ENCODE peak calls at places on chromosomes 4 and X, in four cellular contexts. W is coronary artery; C is CD8-positive, alpha-beta T cell; D is stomach. Q is an unnamed sample.

GRCh38 chr4:19803406-19803805 is 448.3 kb upstream of the SLIT2 start:
- DNase-seq in W (no peak), C (no peak), D (no peak), Q (no peak)

GRCh38 chrX:20519077-20519617 is 252.4 kb upstream of the RPS6KA3 start:
- DNase-seq in W (no peak), C (no peak), D (no peak), Q (peak; percentile 66)

GRCh38 chr4:4323705-4324534 is 33.9 kb downstream of the ZBTB49 start:
- DNase-seq in W (no peak), C (no peak), D (no peak), Q (no peak)

GRCh38 chr4:165580379-165580905 is 201.6 kb downstream of the CPE start:
- DNase-seq in W (no peak), C (no peak), D (no peak), Q (peak; percentile 97)

GRCh38 chrX:75522565-75523411 is at the start of gene ZDHHC15:
- DNase-seq in W (peak; percentile 80), C (peak; percentile 18), D (peak; percentile 55), Q (no peak)

GRCh38 chr4:3677671-3678070 is 88.5 kb upstream of the ADRA2C start:
- DNase-seq in W (no peak), C (no peak), D (no peak), Q (no peak)

GRCh38 chr4:140943887-140944515 is 187.8 kb upstream of the TBC1D9 start:
- DNase-seq in W (no peak), C (no peak), D (no peak), Q (no peak)

GRCh38 chr4:158817562-158818370 is 48.9 kb downstream of the FNIP2 start:
- DNase-seq in W (no peak), C (no peak), D (no peak), Q (no peak)

GRCh38 chr4:81833596-81833995 is 361.9 kb upstream of the RASGEF1B start:
- DNase-seq in W (no peak), C (no peak), D (no peak), Q (no peak)

GRCh38 chr4:123659759-123660158 is 263.2 kb downstream of the SPRY1 start:
- DNase-seq in W (no peak), C (no peak), D (no peak), Q (no peak)

GRCh38 chrX:67779099-67779498 is 235.3 kb downstream of the AR start:
- DNase-seq in W (no peak), C (no peak), D (no peak), Q (no peak)

GRCh38 chr4:38310446-38311043 is 350.3 kb downstream of the PTTG2 start:
- DNase-seq in W (no peak), C (peak; percentile 49), D (no peak), Q (no peak)

GRCh38 chr4:112800001-112800400 is 163.1 kb downstream of the LARP7 start:
- DNase-seq in W (no peak), C (no peak), D (no peak), Q (no peak)

GRCh38 chr4:38752393-38752961 is 30.3 kb downstream of the TLR10 start:
- DNase-seq in W (no peak), C (no peak), D (no peak), Q (no peak)

GRCh38 chr4:98166025-98166730 is 22.9 kb upstream of the STPG2 start:
- DNase-seq in W (no peak), C (no peak), D (peak; percentile 86), Q (no peak)

GRCh38 chr4:39302901-39303300 is 63.3 kb downstream of the RFC1 start:
- DNase-seq in W (no peak), C (no peak), D (no peak), Q (no peak)

GRCh38 chr4:85937507-85937906 is 422.3 kb downstream of the MAPK10 start:
- DNase-seq in W (no peak), C (no peak), D (no peak), Q (no peak)

GRCh38 chr4:141654098-141654497 is 17.7 kb downstream of the IL15 start:
- DNase-seq in W (no peak), C (no peak), D (no peak), Q (no peak)

GRCh38 chr4:11399461-11399971 is 29.2 kb downstream of the HS3ST1 start:
- DNase-seq in W (no peak), C (no peak), D (no peak), Q (no peak)

DNA sequence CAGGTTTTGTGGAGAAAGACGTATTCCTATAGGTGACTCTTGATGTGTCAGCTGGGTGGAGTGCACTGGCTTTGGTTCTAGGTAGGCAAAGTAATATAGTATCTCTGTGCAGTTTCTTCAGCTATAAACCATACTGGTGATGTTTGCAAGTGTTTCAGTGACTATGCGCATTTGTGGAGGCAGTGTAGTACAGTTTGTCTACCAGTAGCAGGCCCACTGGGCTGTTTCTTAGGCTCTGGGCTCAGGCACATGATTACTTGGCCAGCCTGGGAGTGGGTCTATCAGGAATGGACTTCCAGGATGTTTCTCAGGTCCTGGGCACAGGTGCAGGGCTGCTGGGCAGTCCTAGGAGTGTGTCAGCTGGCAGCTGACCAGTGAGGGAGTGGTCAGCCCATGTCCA is 51.9 kb upstream of the INTU start:
- DNase-seq in W (no peak), C (no peak), D (no peak), Q (no peak)
- TF ChIP-seq CTCF in W (no peak), C (no peak), D (no peak), Q (no peak)

GRCh38 chr4:129335263-129335662 is 239.3 kb downstream of the C4orf33 start:
- DNase-seq in W (no peak), C (no peak), D (no peak), Q (no peak)

DNA sequence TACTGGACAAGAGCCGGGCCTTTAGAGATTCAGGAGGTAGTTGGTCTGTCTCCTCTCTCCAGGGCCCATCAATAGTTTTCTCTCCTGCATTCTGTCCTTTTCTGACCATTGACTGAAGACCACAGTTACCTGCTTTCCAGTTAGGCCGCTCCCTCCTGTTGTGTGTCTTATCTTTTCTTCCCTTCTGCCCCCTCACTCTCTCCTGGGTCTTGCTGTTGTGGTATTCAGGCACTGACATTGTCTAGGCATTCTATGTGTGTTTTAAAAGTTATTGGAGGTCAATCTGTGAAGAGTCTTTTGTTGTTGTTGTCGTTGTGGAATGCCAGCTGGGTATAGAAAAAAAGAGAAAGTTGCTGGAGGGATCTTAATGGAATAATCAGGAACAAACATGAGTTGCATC is 240.5 kb downstream of the C4orf33 start:
- DNase-seq in W (no peak), C (no peak), D (no peak), Q (no peak)
- TF ChIP-seq CTCF in W (no peak), C (no peak), D (no peak), Q (no peak)

DNA sequence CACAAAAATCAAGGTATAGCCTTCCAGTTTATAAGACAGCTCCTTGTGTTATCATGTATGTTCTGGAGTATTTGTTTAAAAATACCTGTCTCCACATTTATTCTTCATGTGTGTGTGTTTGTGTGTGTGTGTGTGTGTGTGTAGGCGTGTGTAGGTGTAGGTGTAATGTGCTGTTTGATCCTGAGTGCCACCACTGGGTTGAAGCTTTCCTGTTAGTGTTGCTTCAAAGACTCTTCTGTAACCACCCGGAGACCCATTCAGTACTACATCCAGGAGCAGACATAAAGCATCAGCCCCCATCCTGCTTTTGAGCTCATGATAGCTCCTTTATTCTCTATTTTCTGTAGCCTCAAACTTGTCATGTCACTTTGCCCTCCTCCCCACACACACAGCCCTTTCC is 3.0 kb upstream of the ZDHHC9 start:
- DNase-seq in W (no peak), C (no peak), D (no peak), Q (no peak)
- TF ChIP-seq CTCF in W (no peak), C (no peak), D (no peak), Q (no peak)

GRCh38 chr4:135073389-135073788 is 871.8 kb upstream of the PABPC4L start:
- DNase-seq in W (no peak), C (no peak), D (no peak), Q (no peak)
- TF ChIP-seq CTCF in W (no peak), C (no peak), D (no peak), Q (no peak)

GRCh38 chrX:110989447-110989846 is 106.5 kb upstream of the PAK3 start:
- DNase-seq in W (no peak), C (no peak), D (no peak), Q (no peak)

GRCh38 chrX:110985470-110985869 is 110.5 kb upstream of the PAK3 start:
- DNase-seq in W (no peak), C (no peak), D (no peak), Q (no peak)

GRCh38 chrX:110989869-110990268 is 106.1 kb upstream of the PAK3 start:
- DNase-seq in W (no peak), C (no peak), D (no peak), Q (no peak)

GRCh38 chrX:110983024-110983423 is 113.0 kb upstream of the PAK3 start:
- DNase-seq in W (no peak), C (no peak), D (no peak), Q (no peak)

DNA sequence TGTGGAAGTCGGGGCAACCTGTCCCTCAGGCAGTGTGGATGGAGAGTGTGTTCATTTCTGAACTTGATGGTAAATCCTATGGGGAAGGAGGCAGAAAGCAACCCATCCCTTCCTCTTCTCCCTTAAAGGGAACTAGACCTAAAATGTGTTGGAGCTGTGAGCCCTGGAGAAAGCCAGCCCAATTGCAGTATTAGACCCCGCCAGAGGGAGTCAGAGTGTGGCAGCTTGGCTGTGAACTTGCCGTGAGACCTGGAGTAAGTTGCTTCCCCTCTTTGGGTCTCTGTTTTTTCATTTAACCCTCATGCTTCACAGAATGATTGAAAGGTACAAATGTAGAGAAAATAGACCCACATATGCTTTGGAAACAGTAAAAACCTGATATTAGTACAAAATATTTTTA is 108.7 kb upstream of the PAK3 start:
- DNase-seq in W (no peak), C (no peak), D (no peak), Q (no peak)
- TF ChIP-seq CTCF in W (no peak), C (no peak), D (no peak), Q (peak; percentile 25)